ENCODE peak calls at places on chromosomes 7 and 10, in five cellular contexts. H is HFFc6; S is HFF-Myc; B is CD8-positive, alpha-beta T cell; C is GM06990. O is an unnamed sample.

GRCh38 chr10:68601490-68602265 is 41.5 kb downstream of the TET1 start:
- DNase-seq in S (no peak), C (peak; percentile 4), H (no peak), B (no peak), O (no peak)

GRCh38 chr7:131692131-131692960 is 135.9 kb upstream of the PODXL start:
- DNase-seq in H (no peak), B (no peak), S (peak; percentile 4), C (peak; percentile 33), O (peak; percentile 89)

GRCh38 chr7:21543528-21544302 is 876 bp downstream of the DNAH11 start:
- DNase-seq in S (no peak), C (no peak), H (no peak), B (no peak), O (no peak)

GRCh38 chr10:29239569-29240472 is 49.0 kb upstream of the LYZL1 start:
- DNase-seq in H (no peak), S (no peak), C (no peak), B (no peak), O (no peak)

GRCh38 chr7:4667776-4668509 is 14.2 kb upstream of the FOXK1 start:
- DNase-seq in H (no peak), B (no peak), S (no peak), C (no peak), O (no peak)

GRCh38 chr7:1020849-1021251 is 23.5 kb upstream of the GPR146 start:
- DNase-seq in C (no peak), H (no peak), B (no peak), S (no peak), O (no peak)

GRCh38 chr10:3902809-3903410 is 117.9 kb upstream of the KLF6 start:
- DNase-seq in H (peak; percentile 38), S (no peak), B (no peak), C (no peak), O (no peak)

GRCh38 chr10:132142396-132143161 is 44.2 kb upstream of the DPYSL4 start:
- DNase-seq in B (peak; percentile 56), H (no peak), S (no peak), C (peak; percentile 36), O (peak; percentile 28)

GRCh38 chr10:27558612-27559020 is 54.5 kb downstream of the RAB18 start:
- DNase-seq in C (no peak), B (peak; percentile 19), H (peak; percentile 59), S (peak; percentile 57), O (peak; percentile 25)

GRCh38 chr7:129729511-129729910 is 118.0 kb downstream of the NRF1 start:
- DNase-seq in C (no peak), B (no peak), H (no peak), S (no peak), O (no peak)

GRCh38 chr10:48557511-48558123 is 47.3 kb downstream of the ARHGAP22 start:
- DNase-seq in H (peak; percentile 29), S (no peak), B (no peak), C (no peak), O (no peak)

GRCh38 chr10:57715233-57715632 is 552.5 kb downstream of the IPMK start:
- DNase-seq in S (no peak), C (no peak), B (no peak), H (no peak), O (no peak)

DNA sequence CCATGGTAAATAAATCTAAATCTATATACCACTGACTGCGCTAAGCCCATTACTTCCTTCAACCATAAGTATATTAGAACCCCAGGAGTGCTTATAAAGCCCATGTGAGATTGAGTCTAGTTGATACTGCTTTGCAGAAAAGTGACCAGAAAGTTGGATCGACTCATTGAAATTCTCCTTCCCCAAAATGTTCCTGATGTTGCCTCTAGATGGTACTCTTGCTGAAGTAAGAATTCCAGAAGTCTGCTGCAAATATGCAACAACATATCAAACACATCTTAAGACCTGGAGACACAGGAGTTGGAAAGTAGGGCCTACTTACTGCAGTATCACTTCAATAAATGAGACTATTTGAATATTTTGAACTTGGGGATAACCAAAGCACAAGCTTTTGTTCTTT is 550.8 kb downstream of the IPMK start:
- DNase-seq in S (no peak), B (no peak), C (no peak), H (peak; percentile 26), O (no peak)
- TF ChIP-seq CTCF in S (peak; percentile 34), B (no peak), C (peak; percentile 5), H (peak; percentile 74), O (peak; percentile 51)

DNA sequence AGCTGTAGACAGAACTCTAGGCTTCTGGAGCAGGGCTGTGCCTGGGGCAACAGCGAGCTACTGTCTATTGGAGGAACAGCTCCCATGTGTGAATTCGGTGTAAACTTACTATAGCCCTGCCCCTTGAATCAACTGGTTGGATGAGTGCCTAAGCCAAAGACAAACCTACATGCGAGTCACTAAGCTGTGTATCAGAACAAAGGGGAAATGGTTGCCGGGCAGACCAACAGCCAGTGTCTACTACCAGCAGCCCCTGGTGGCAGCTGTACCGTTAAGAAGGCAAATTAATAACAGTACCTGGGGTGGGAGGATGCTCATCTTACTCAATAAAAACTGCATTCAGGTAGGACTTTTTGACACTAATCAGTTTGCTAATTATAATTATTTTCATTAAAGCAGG is 343.7 kb downstream of the ACTR3B start:
- DNase-seq in S (no peak), B (no peak), C (no peak), H (no peak), O (no peak)
- TF ChIP-seq CTCF in S (no peak), B (no peak), C (no peak), H (no peak), O (no peak)

DNA sequence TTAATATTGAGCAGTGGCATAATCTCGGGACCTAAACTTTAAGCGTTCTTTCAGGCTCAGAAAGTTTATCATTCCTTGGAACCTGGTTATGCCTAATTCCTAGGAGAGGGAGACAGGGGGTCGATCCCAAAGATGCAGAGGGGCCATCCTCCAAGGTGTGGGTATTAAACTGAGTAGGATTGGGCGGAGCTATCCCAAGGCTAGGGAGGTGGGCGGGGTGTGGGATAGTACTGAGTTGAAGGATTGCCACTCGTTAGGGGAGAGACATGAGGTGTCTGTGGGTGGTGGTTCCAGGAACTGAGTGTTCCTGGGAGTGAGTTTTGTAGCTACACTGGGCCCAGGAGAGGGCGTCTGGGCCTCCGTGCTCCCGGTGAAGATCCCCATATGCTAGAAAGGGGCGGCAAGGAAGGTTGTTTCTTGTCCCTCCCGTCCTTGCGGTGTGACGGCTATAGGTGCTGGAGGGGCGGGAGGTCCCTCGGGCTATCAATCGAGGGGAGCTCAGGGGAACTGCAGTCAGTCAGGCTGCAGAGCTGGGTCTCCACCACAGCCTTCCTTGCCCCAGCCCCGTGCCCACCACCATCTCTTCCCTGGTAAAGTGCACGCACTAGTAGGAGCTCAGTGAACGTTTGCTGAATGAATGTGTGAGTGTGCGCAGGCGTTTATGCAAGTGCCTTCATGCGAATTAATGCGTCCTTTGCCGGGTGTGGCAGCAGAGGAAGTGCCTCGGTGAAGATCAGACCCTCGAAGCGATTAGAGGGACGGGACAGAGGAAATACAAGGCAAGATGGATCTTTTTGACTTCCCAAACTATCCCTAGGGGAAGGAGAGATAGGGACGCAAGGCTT is 3.0 kb upstream of the HMX2 start:
- DNase-seq in B (no peak), H (no peak), C (no peak), S (no peak), O (no peak)
- TF ChIP-seq CTCF in B (no peak), H (no peak), C (peak; percentile 17), S (no peak), O (no peak)

GRCh38 chr10:88833722-88834121 is 17.9 kb downstream of the ANKRD22 start:
- DNase-seq in H (no peak), S (no peak), C (no peak), B (no peak), O (no peak)

GRCh38 chr10:88838766-88839165 is 12.9 kb downstream of the ANKRD22 start:
- DNase-seq in B (no peak), H (no peak), C (no peak), S (no peak), O (no peak)

GRCh38 chr10:88835095-88835909 is 16.3 kb downstream of the ANKRD22 start:
- DNase-seq in S (peak; percentile 79), H (peak; percentile 77), C (peak; percentile 56), B (peak; percentile 86), O (no peak)

GRCh38 chr10:88833156-88833555 is 18.5 kb downstream of the ANKRD22 start:
- DNase-seq in S (no peak), B (no peak), H (no peak), C (no peak), O (no peak)

GRCh38 chr10:88835910-88836221 is 15.8 kb downstream of the ANKRD22 start:
- DNase-seq in C (no peak), H (no peak), S (no peak), B (no peak), O (no peak)
- TF ChIP-seq CTCF in C (no peak), H (peak; percentile 25), S (no peak), B (peak; percentile 9), O (no peak)

DNA sequence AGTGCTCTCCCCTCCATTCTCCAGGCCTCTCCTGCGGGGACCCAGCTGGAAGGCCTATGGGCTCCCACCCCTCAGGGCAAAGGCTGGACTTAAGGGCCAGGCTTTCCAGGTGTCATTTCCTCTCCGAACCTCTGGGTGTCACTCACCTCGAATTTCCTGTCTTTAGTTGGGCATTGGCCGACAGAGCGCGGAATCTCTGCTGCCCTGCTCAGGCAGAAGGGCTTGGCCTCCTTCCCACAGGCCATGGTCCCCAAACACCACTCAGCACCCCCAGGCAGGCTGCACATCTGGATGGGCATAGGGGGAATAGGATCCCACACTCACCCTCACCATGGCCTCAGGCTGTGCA is 212.9 kb downstream of the CCSER2 start:
- DNase-seq in H (no peak), S (no peak), C (no peak), B (no peak), O (no peak)
- TF ChIP-seq CTCF in H (no peak), S (no peak), C (peak; percentile 18), B (no peak), O (no peak)

GRCh38 chr10:123153486-123154091 is 613 bp upstream of the BUB3 start:
- DNase-seq in H (no peak), B (no peak), C (no peak), S (no peak), O (no peak)
- TF ChIP-seq CTCF in H (no peak), B (no peak), C (no peak), S (no peak), O (no peak)

O was measured in D721Med.